ENCODE peak calls at places on chromosomes 2 and 18, in ten cellular contexts. M is M059J; R is ACHN; W is neural crest cell; X is activated naive CD8-positive, alpha-beta T cell treated with anti-CD3 and anti-CD28 coated beads, Interleukin-2, amount 50 U/mL, for 24 hours; F is Kasumi-1; Q is astrocyte of the spinal cord; G is mesenteric fat pad; H is fibroblast of lung; O is WTC11. J is an unnamed sample.

GRCh38 chr2:64606495-64607363 is 47.0 kb downstream of the SERTAD2 start:
- DNase-seq in M (peak; percentile 62), R (no peak), W (no peak), X (peak; percentile 86), F (peak; percentile 73), Q (no peak), G (peak; percentile 90), H (peak; percentile 49), O (peak; percentile 69), J (peak; percentile 30)

GRCh38 chr2:64404002-64404731 is 49.8 kb upstream of the LGALSL start:
- DNase-seq in M (peak; percentile 83), R (no peak), W (peak; percentile 89), X (no peak), F (peak; percentile 79), Q (peak; percentile 83), G (peak; percentile 92), H (peak; percentile 98), O (peak; percentile 77), J (no peak)

GRCh38 chr18:48949051-48949605 is 1.6 kb downstream of the SMAD7 start:
- DNase-seq in M (peak; percentile 81), R (peak; percentile 49), W (no peak), X (peak; percentile 44), F (peak; percentile 45), Q (no peak), G (no peak), H (no peak), O (no peak), J (no peak)

GRCh38 chr2:215797676-215798075 is 215.7 kb downstream of the MREG start:
- DNase-seq in M (peak; percentile 61), R (no peak), W (no peak), X (no peak), F (no peak), Q (peak; percentile 69), G (no peak), H (no peak), O (no peak), J (no peak)

GRCh38 chr18:59005266-59005665 is 134.4 kb upstream of the SEC11C start:
- DNase-seq in M (peak; percentile 95), R (peak; percentile 4), W (no peak), X (no peak), F (no peak), Q (peak; percentile 45), G (no peak), H (peak; percentile 31), O (no peak), J (no peak)

GRCh38 chr2:144771348-144771747 is 251.4 kb upstream of the ZEB2 start:
- DNase-seq in M (no peak), R (no peak), W (no peak), X (no peak), F (no peak), Q (no peak), G (no peak), H (no peak), O (no peak), J (no peak)

GRCh38 chr2:47072728-47073191 is 82.3 kb downstream of the STPG4 start:
- DNase-seq in M (no peak), R (no peak), W (no peak), X (no peak), F (peak; percentile 80), Q (no peak), G (no peak), H (no peak), O (no peak), J (no peak)

GRCh38 chr2:201769664-201770373 is 10.9 kb downstream of the ALS2 start:
- DNase-seq in M (no peak), R (no peak), W (no peak), X (no peak), F (no peak), Q (no peak), G (no peak), H (no peak), O (no peak), J (no peak)

GRCh38 chr2:3517948-3518495 is 1.3 kb downstream of the ADI1 start:
- DNase-seq in M (no peak), R (no peak), W (no peak), X (no peak), F (peak; percentile 16), Q (no peak), G (no peak), H (no peak), O (no peak), J (no peak)

GRCh38 chr2:16663121-16663905 is 2.3 kb downstream of the CYRIA start:
- DNase-seq in M (no peak), R (no peak), W (no peak), X (no peak), F (peak; percentile 12), Q (no peak), G (no peak), H (no peak), O (no peak), J (no peak)

GRCh38 chr2:73487112-73487657 is 101.5 kb downstream of the ALMS1 start:
- DNase-seq in M (no peak), R (no peak), W (no peak), X (no peak), F (no peak), Q (no peak), G (no peak), H (no peak), O (no peak), J (no peak)

GRCh38 chr2:20562540-20563225 is 88.2 kb downstream of the HS1BP3 start:
- DNase-seq in M (no peak), R (peak; percentile 21), W (peak; percentile 38), X (no peak), F (no peak), Q (no peak), G (no peak), H (no peak), O (peak; percentile 35), J (no peak)

GRCh38 chr2:154697422-154698237 is 865 bp upstream of the KCNJ3 start:
- DNase-seq in M (no peak), R (peak; percentile 6), W (peak; percentile 20), X (no peak), F (peak; percentile 60), Q (no peak), G (no peak), H (peak; percentile 0), O (peak; percentile 55), J (no peak)

GRCh38 chr2:84613082-84613481 is 96.8 kb downstream of the DNAH6 start:
- DNase-seq in M (no peak), R (no peak), W (no peak), X (no peak), F (no peak), Q (no peak), G (no peak), H (no peak), O (no peak), J (no peak)

GRCh38 chr2:64779117-64779690 is 125.5 kb upstream of the SERTAD2 start:
- DNase-seq in M (peak; percentile 97), R (peak; percentile 74), W (no peak), X (no peak), F (no peak), Q (peak; percentile 84), G (no peak), H (peak; percentile 64), O (no peak), J (no peak)

GRCh38 chr2:146414456-146414855 is 1430.4 kb upstream of the ACVR2A start:
- DNase-seq in M (no peak), R (no peak), W (no peak), X (no peak), F (no peak), Q (no peak), G (no peak), H (no peak), O (no peak), J (no peak)

GRCh38 chr2:131493199-131494018 is 1.2 kb upstream of the MZT2A start:
- DNase-seq in M (peak; percentile 12), R (peak; percentile 4), W (no peak), X (no peak), F (peak; percentile 22), Q (no peak), G (no peak), H (no peak), O (no peak), J (no peak)

GRCh38 chr2:54658548-54659207 is 64.8 kb upstream of the EML6 start:
- DNase-seq in M (peak; percentile 78), R (no peak), W (no peak), X (no peak), F (no peak), Q (peak; percentile 94), G (no peak), H (peak; percentile 53), O (no peak), J (no peak)

GRCh38 chr18:68219867-68220266 is 495.0 kb downstream of the TMX3 start:
- DNase-seq in M (no peak), R (no peak), W (no peak), X (no peak), F (no peak), Q (no peak), G (no peak), H (no peak), O (no peak), J (no peak)

GRCh38 chr2:148653437-148653836 is 8.9 kb downstream of the EPC2 start:
- DNase-seq in M (no peak), R (no peak), W (no peak), X (no peak), F (no peak), Q (no peak), G (no peak), H (no peak), O (no peak), J (no peak)

GRCh38 chr2:6917071-6917760 is at the start of gene RNF144A:
- DNase-seq in M (peak; percentile 34), R (peak; percentile 53), W (peak; percentile 73), X (peak; percentile 83), F (peak; percentile 48), Q (peak; percentile 40), G (no peak), H (peak; percentile 16), O (peak; percentile 62), J (peak; percentile 77)

GRCh38 chr2:66872056-66872821 is 437.3 kb downstream of the MEIS1 start:
- DNase-seq in M (peak; percentile 62), R (no peak), W (no peak), X (no peak), F (no peak), Q (peak; percentile 53), G (no peak), H (peak; percentile 64), O (no peak), J (no peak)

GRCh38 chr2:43300781-43301586 is 74.6 kb upstream of the ZFP36L2 start:
- DNase-seq in M (peak; percentile 8), R (no peak), W (no peak), X (no peak), F (no peak), Q (peak; percentile 48), G (no peak), H (no peak), O (no peak), J (no peak)

GRCh38 chr2:104043864-104044263 is 810.1 kb upstream of the POU3F3 start:
- DNase-seq in M (no peak), R (no peak), W (no peak), X (no peak), F (no peak), Q (no peak), G (no peak), H (no peak), O (no peak), J (no peak)